ENCODE peak calls at places on chromosomes 6 and 20, in six cellular contexts. O, F, Z, J, Y and H are unnamed samples. For H3K9me3 and H3K27me3, the result is how much of the 10 kb centered on the place peaks cover.

GRCh38 chr20:3479025-3479424 is 8.2 kb downstream of the ATRN start:
- DNase-seq in O (no peak), F (no peak), Z (no peak), J (no peak), Y (no peak), H (no peak)

GRCh38 chr6:119533603-119534279 is 184.2 kb upstream of the MAN1A1 start:
- DNase-seq in O (no peak), F (no peak), Z (no peak), J (no peak), Y (no peak), H (no peak)

GRCh38 chr6:5082487-5083306 is 2.4 kb upstream of the PPP1R3G start:
- DNase-seq in O (no peak), F (no peak), Z (no peak), J (peak), Y (no peak), H (no peak)

GRCh38 chr6:4135665-4136353 is 434 bp upstream of the ECI2 start:
- DNase-seq in O (peak), F (peak), Z (peak), J (peak), Y (peak), H (peak)

GRCh38 chr20:39876974-39877615 is 811.9 kb downstream of the MAFB start:
- DNase-seq in O (no peak), F (no peak), Z (no peak), J (no peak), Y (no peak), H (no peak)

GRCh38 chr20:3590164-3590563 is 73.0 kb downstream of the GFRA4 start:
- DNase-seq in O (no peak), F (no peak), Z (no peak), J (no peak), Y (no peak), H (no peak)

GRCh38 chr6:41638801-41639555 is 710 bp downstream of the MDFI start:
- DNase-seq in O (peak), F (no peak), Z (no peak), J (no peak), Y (no peak), H (peak)

GRCh38 chr20:31608256-31608980 is 3.3 kb downstream of the ID1 start:
- DNase-seq in O (peak), F (peak), Z (peak), J (peak), Y (peak), H (peak)

GRCh38 chr6:72913797-72914196 is 291.9 kb downstream of the KCNQ5 start:
- DNase-seq in O (no peak), F (no peak), Z (no peak), J (no peak), Y (no peak), H (no peak)

GRCh38 chr6:112232845-112233256 is 21.5 kb downstream of the LAMA4 start:
- DNase-seq in O (no peak), F (no peak), Z (peak), J (no peak), Y (no peak), H (no peak)

GRCh38 chr6:1916334-1916985 is 306.7 kb downstream of the FOXC1 start:
- DNase-seq in O (no peak), F (no peak), Z (no peak), J (no peak), Y (no peak), H (no peak)

GRCh38 chr20:54475334-54476287 is at the start of gene DOK5:
- DNase-seq in O (no peak), F (no peak), Z (peak), J (no peak), Y (peak), H (peak)

GRCh38 chr20:25032065-25032477 is 25.9 kb downstream of the ACSS1 start:
- DNase-seq in O (no peak), F (no peak), Z (no peak), J (no peak), Y (peak), H (peak)

GRCh38 chr20:58228484-58229197 is at the start of gene ANKRD60:
- DNase-seq in O (peak), F (no peak), Z (no peak), J (no peak), Y (no peak), H (no peak)

GRCh38 chr20:49593441-49594142 is 25.7 kb upstream of the PTGIS start:
- DNase-seq in O (no peak), F (no peak), Z (no peak), J (no peak), Y (no peak), H (no peak)

GRCh38 chr20:21396921-21397340 is 395 bp downstream of the NKX2-4 start:
- DNase-seq in O (no peak), F (no peak), Z (no peak), J (no peak), Y (peak), H (no peak)

GRCh38 chr6:143514996-143515760 is 3.7 kb upstream of the FUCA2 start:
- DNase-seq in O (no peak), F (no peak), Z (peak), J (no peak), Y (no peak), H (no peak)

GRCh38 chr20:37598611-37599342 is 71.1 kb upstream of the BLCAP start:
- DNase-seq in O (no peak), F (no peak), Z (no peak), J (no peak), Y (no peak), H (no peak)

GRCh38 chr6:131948692-131949614 is 2.2 kb downstream of the CCN2 start:
- DNase-seq in O (no peak), F (peak), Z (no peak), J (peak), Y (no peak), H (peak)

GRCh38 chr6:30493643-30494250 is 4.4 kb downstream of the HLA-E start:
- DNase-seq in O (no peak), F (no peak), Z (no peak), J (no peak), Y (no peak), H (no peak)
- H3K4me3 ChIP-seq in O (no peak), F (no peak), Z (peak), J (no peak), Y (no peak), H (no peak)

DNA sequence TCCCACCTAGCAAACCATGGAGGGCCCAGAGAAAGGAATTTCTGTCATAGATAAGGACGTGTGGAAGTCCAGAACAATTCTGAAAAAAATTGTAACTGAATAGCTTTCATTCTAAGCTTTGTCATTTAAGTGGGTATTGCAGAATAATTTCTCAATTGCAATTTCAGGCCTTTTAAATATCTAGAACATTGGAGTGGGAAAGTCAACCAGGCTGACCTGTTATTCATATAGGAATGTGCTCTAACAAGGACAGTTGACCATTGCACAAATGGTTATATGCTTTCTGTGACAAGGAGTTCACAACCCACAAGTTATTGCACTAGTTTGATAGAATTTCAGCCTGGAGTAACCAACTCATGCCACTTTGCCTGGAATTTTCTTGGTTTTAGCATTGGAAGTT is 53.4 kb upstream of the OLIG3 start:
- DNase-seq in O (no peak), F (no peak), Z (no peak), J (no peak), Y (no peak), H (no peak)
- H3K9me3 ChIP-seq in O (under half), F (under half), Z (under half), J (under half), Y (under half), H (under half)

GRCh38 chr20:57007171-57007540 is 259.3 kb downstream of the BMP7 start:
- DNase-seq in O (no peak), F (no peak), Z (no peak), J (no peak), Y (no peak), H (no peak)
- H3K27me3 ChIP-seq in O (under half), F (under half), Z (half or more), J (under half), Y (under half), H (under half)

DNA sequence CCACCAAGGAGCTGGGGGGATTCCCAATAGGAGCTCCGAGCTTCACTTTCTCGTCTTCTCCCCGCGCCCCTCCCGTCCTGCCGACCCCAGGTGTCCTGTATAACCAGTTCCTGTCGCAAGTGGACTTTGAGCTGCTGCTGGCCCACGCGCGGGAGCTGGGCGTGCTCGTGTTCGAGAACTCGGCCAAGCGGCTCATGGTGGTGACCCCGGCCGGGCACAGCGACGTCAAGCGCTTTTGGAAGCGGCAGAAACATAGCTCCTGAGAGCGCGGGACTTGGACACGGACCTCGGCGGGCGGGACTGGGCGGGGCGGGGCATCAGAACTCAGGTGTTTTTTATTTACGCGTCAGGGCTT is 340 bp upstream of the VARS2 start:
- DNase-seq in O (no peak), F (no peak), Z (no peak), J (no peak), Y (no peak), H (no peak)
- H3K4me3 ChIP-seq in O (no peak), F (peak), Z (peak), J (no peak), Y (peak), H (peak)

DNA sequence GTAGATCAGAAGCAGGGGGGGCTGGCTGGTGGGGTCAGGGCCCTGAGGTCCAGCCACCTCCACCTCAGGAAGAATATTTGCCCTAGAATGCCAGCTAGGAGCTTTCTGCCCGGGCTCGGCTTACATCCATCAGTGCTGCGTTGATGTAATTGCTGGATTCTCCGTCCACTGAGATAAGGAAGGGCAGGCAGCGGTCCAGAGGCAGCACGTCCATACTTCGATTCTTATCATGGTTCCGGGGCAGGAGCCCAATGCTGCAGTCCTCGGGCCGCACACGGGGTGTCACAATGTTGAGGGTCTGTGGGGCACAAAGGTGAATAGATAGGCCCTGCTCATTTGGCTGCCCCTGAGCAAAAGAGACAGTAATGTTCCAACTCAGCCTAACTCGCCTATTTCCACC is 483.8 kb upstream of the CHD6 start:
- DNase-seq in O (no peak), F (no peak), Z (no peak), J (no peak), Y (no peak), H (no peak)
- H3K9me3 ChIP-seq in O (under half), F (under half), Z (under half), J (under half), Y (under half), H (under half)

GRCh38 chr20:62815066-62815991 is 1.5 kb upstream of the COL9A3 start:
- DNase-seq in O (no peak), F (no peak), Z (no peak), J (peak), Y (no peak), H (no peak)
- H3K27me3 ChIP-seq in O (under half), F (half or more), Z (half or more), J (under half), Y (under half), H (under half)

DNA sequence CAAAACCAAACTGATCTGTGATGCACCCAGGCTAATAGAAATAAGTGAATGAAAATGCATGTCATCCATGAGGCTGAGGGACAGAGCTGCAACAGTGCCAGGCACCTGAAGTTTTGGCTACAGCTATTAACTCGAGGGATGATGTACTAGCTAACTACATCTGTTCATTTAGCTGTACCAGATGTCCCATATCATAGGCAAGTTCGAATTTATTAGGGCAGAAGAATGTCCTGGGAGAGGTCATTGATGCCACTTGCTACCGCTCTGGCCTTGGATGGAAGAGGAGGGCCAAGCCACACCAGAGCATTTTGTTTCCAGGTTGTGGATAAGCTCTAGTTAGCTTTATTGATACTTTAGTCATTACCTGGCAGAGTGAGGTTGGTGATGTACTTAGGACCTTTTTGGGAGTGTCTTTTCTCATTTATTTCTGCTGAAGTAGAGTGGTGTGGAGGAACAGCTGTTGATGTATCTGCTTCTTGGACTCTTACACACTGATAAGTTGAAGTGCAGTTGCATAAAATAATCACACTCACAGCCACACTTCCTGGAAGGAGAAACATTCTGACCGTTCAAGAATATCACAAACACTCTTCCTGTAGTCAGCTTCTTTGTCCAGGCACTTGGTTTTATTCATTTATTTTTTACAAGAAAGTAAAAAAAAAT is 8.2 kb downstream of the ZFAND3 start:
- DNase-seq in O (no peak), F (no peak), Z (no peak), J (no peak), Y (no peak), H (no peak)
- H3K4me3 ChIP-seq in O (no peak), F (no peak), Z (no peak), J (no peak), Y (no peak), H (no peak)

GRCh38 chr20:30485331-30486102 is 771.9 kb upstream of the DEFB115 start:
- DNase-seq in O (no peak), F (no peak), Z (no peak), J (no peak), Y (peak), H (no peak)

GRCh38 chr20:30484009-30484748 is 773.3 kb upstream of the DEFB115 start:
- DNase-seq in O (no peak), F (no peak), Z (no peak), J (no peak), Y (peak), H (peak)

GRCh38 chr20:30486103-30486478 is 771.4 kb upstream of the DEFB115 start:
- DNase-seq in O (no peak), F (no peak), Z (no peak), J (no peak), Y (no peak), H (no peak)

GRCh38 chr20:30487947-30488926 is 769.2 kb upstream of the DEFB115 start:
- DNase-seq in O (no peak), F (no peak), Z (no peak), J (no peak), Y (peak), H (no peak)

GRCh38 chr20:30484749-30485070 is 772.8 kb upstream of the DEFB115 start:
- DNase-seq in O (no peak), F (no peak), Z (no peak), J (no peak), Y (no peak), H (no peak)
- H3K9me3 ChIP-seq in O (under half), F (under half), Z (half or more), J (half or more), Y (under half), H (under half)

GRCh38 chr20:51496964-51497363 is 45.6 kb downstream of the NFATC2 start:
- DNase-seq in O (no peak), F (no peak), Z (no peak), J (no peak), Y (no peak), H (no peak)

GRCh38 chr20:51498765-51499540 is 43.6 kb downstream of the NFATC2 start:
- DNase-seq in O (no peak), F (no peak), Z (no peak), J (no peak), Y (no peak), H (no peak)

GRCh38 chr20:51495921-51496545 is 46.5 kb downstream of the NFATC2 start:
- DNase-seq in O (no peak), F (no peak), Z (no peak), J (no peak), Y (no peak), H (no peak)

GRCh38 chr20:51500311-51500710 is 42.2 kb downstream of the NFATC2 start:
- DNase-seq in O (no peak), F (no peak), Z (no peak), J (no peak), Y (no peak), H (no peak)

GRCh38 chr20:51497542-51498467 is 44.7 kb downstream of the NFATC2 start:
- DNase-seq in O (no peak), F (no peak), Z (no peak), J (no peak), Y (no peak), H (no peak)
- H3K27me3 ChIP-seq in O (under half), F (under half), Z (under half), J (under half), Y (under half), H (under half)